ENCODE peak calls at places on chromosomes 11 and 22, in seven cellular contexts. L is GM12865; U is neural progenitor cell; V is endothelial cell of umbilical vein; B is heart right ventricle; Z is CD8-positive, alpha-beta T cell; G is tibial nerve. N is an unnamed sample.

GRCh38 chr11:121560251-121560650 is 107.5 kb upstream of the SORL1-AS1 start:
- DNase-seq in V (no peak), U (no peak), G (no peak), L (no peak), B (no peak), Z (no peak), N (no peak)

GRCh38 chr11:65185869-65186341 is 4.2 kb downstream of the CAPN1 start:
- DNase-seq in U (no peak), G (no peak), V (no peak), B (no peak), Z (no peak), L (no peak), N (no peak)

GRCh38 chr11:18501629-18502028 is 25.1 kb downstream of the TSG101 start:
- DNase-seq in Z (no peak), B (no peak), U (no peak), V (no peak), G (no peak), L (no peak), N (peak)

GRCh38 chr11:72896431-72896830 is 82.2 kb downstream of the ATG16L2 start:
- DNase-seq in Z (no peak), V (no peak), L (no peak), U (no peak), G (no peak), B (no peak), N (no peak)

GRCh38 chr22:40213478-40213877 is 35.8 kb downstream of the TNRC6B start:
- DNase-seq in V (peak), G (no peak), U (no peak), L (no peak), Z (no peak), B (no peak), N (no peak)

GRCh38 chr11:12863605-12864121 is 145.5 kb upstream of the RASSF10 start:
- DNase-seq in U (peak), G (no peak), Z (no peak), B (no peak), L (no peak), V (no peak), N (no peak)

GRCh38 chr11:84890706-84891105 is 736.4 kb downstream of the DLG2 start:
- DNase-seq in G (no peak), U (peak), L (no peak), Z (no peak), B (no peak), V (no peak), N (no peak)

GRCh38 chr22:24683671-24684070 is 80.7 kb downstream of the GGT1 start:
- DNase-seq in Z (no peak), B (no peak), L (no peak), U (no peak), G (no peak), V (no peak), N (no peak)

GRCh38 chr11:117859713-117860112 is 16.7 kb downstream of the FXYD6 start:
- DNase-seq in B (no peak), G (no peak), L (no peak), V (no peak), Z (no peak), U (no peak), N (no peak)

GRCh38 chr22:47351836-47352579 is 589.6 kb downstream of the TBC1D22A start:
- DNase-seq in G (peak), U (no peak), B (no peak), L (no peak), V (no peak), Z (no peak), N (no peak)

GRCh38 chr11:101860694-101861371 is 54.0 kb upstream of the CEP126 start:
- DNase-seq in L (peak), U (peak), V (peak), G (no peak), B (no peak), Z (no peak), N (peak)

GRCh38 chr11:121929581-121929980 is 186.4 kb downstream of the BLID start:
- DNase-seq in G (no peak), V (peak), Z (no peak), B (peak), U (peak), L (no peak), N (peak)

GRCh38 chr11:128886401-128887119 is 4.6 kb upstream of the KCNJ5 start:
- DNase-seq in U (peak), G (no peak), B (no peak), Z (no peak), V (no peak), L (no peak), N (no peak)

GRCh38 chr11:13923716-13924650 is 38.5 kb upstream of the SPON1 start:
- DNase-seq in B (no peak), Z (no peak), L (peak), U (no peak), G (no peak), V (peak), N (no peak)

GRCh38 chr11:4044971-4045646 is 49.5 kb upstream of the RRM1 start:
- DNase-seq in Z (no peak), V (peak), U (no peak), G (no peak), L (no peak), B (no peak), N (no peak)

GRCh38 chr22:46652930-46653331 is 32.7 kb downstream of the GRAMD4 start:
- DNase-seq in Z (no peak), B (no peak), G (no peak), L (no peak), U (no peak), V (no peak), N (no peak)

GRCh38 chr11:73344191-73344607 is 32.0 kb upstream of the RELT start:
- DNase-seq in B (peak), L (no peak), Z (no peak), V (no peak), G (no peak), U (no peak), N (no peak)

GRCh38 chr11:35487532-35488078 is 37.8 kb downstream of the PAMR1 start:
- DNase-seq in V (peak), L (no peak), G (peak), B (no peak), U (peak), Z (no peak), N (peak)

GRCh38 chr22:48721394-48721666 is 1106.3 kb downstream of the BRD1 start:
- DNase-seq in V (no peak), U (no peak), Z (no peak), L (no peak), B (no peak), G (no peak), N (no peak)

GRCh38 chr11:90391756-90392155 is 168.9 kb upstream of the CHORDC1 start:
- DNase-seq in U (no peak), B (no peak), V (no peak), L (no peak), Z (no peak), G (no peak), N (no peak)

GRCh38 chr22:30094804-30095203 is 14.5 kb downstream of the HORMAD2 start:
- DNase-seq in G (no peak), L (no peak), B (no peak), Z (no peak), U (no peak), V (no peak), N (no peak)

GRCh38 chr22:32354360-32355351 is 3.0 kb upstream of the RFPL3 start:
- DNase-seq in V (peak), Z (no peak), U (no peak), L (no peak), G (no peak), B (no peak), N (peak)

GRCh38 chr11:75334402-75334891 is 17.0 kb downstream of the ARRB1 start:
- DNase-seq in V (no peak), G (no peak), Z (no peak), U (no peak), L (no peak), B (no peak), N (no peak)

GRCh38 chr11:2538951-2539735 is 94.3 kb downstream of the KCNQ1 start:
- DNase-seq in V (no peak), L (no peak), B (no peak), G (no peak), Z (no peak), U (no peak), N (no peak)

GRCh38 chr11:12077535-12078280 is 32.7 kb upstream of the MICAL2 start:
- DNase-seq in L (no peak), Z (no peak), U (no peak), B (no peak), V (no peak), G (no peak), N (peak)

GRCh38 chr22:37189011-37189466 is 992 bp upstream of the C1QTNF6 start:
- DNase-seq in G (no peak), V (peak), L (no peak), U (no peak), Z (no peak), B (no peak), N (no peak)

GRCh38 chr11:76577199-76577920 is 93.2 kb downstream of the LRRC32 start:
- DNase-seq in B (peak), V (peak), L (no peak), G (no peak), Z (no peak), U (no peak), N (peak)

GRCh38 chr11:15055620-15056356 is 17.6 kb upstream of the CALCB start:
- DNase-seq in V (no peak), Z (no peak), G (no peak), U (no peak), B (no peak), L (no peak), N (no peak)

GRCh38 chr11:72856551-72857342 is 42.5 kb downstream of the ATG16L2 start:
- DNase-seq in G (no peak), V (peak), Z (no peak), B (no peak), L (no peak), U (no peak), N (no peak)

GRCh38 chr11:16000065-16000464 is 356.3 kb downstream of the SOX6 start:
- DNase-seq in U (no peak), Z (no peak), V (peak), L (no peak), B (no peak), G (no peak), N (peak)

GRCh38 chr22:29165336-29166060 is 40.2 kb upstream of the EMID1 start:
- DNase-seq in B (no peak), U (no peak), Z (no peak), V (no peak), L (peak), G (no peak), N (no peak)

GRCh38 chr11:60810583-60810982 is 25.4 kb downstream of the MS4A10 start:
- DNase-seq in G (no peak), L (peak), Z (no peak), V (peak), U (no peak), B (no peak), N (no peak)

GRCh38 chr11:112455791-112456190 is 195.1 kb upstream of the PLET1 start:
- DNase-seq in B (no peak), Z (no peak), U (no peak), G (no peak), V (peak), L (no peak), N (no peak)

GRCh38 chr11:111777094-111778046 is 11.2 kb upstream of the PPP2R1B start:
- DNase-seq in V (peak), U (peak), G (no peak), B (no peak), Z (no peak), L (peak), N (peak)

GRCh38 chr11:121523581-121524232 is 70.9 kb upstream of the SORL1-AS1 start:
- DNase-seq in G (no peak), U (peak), L (no peak), Z (no peak), V (no peak), B (no peak), N (no peak)

DNA sequence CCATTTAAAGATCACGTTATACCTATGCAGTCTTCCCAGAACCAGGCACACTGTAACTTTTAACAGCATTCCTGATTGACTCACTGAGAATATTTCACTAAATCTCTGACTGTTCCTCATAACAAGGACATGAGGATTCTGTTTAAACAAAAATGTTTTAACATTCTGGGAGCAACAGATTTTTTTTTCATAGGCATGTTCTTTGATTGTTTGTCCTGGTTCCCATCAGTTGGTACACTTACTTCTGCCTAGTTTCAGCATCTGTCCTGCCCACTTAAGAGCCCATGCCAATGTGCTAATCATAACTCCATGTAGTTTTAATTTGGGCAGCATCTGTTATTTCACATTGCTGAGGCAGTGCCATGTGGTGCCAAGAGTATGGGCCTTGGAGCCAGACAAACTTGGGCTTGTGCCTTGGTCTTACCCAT is 138.5 kb upstream of the CTSC start:
- DNase-seq in L (no peak), Z (no peak), V (no peak), U (no peak), B (no peak), G (no peak), N (peak)
- H3K4me3 ChIP-seq in L (no peak), Z (no peak), V (no peak), U (no peak), B (no peak), G (no peak), N (no peak)

GRCh38 chr11:22752908-22753310 is 76.7 kb downstream of the SVIP start:
- DNase-seq in B (no peak), L (no peak), Z (no peak), G (no peak), U (no peak), V (no peak), N (no peak)

GRCh38 chr11:22753401-22753800 is 76.2 kb downstream of the SVIP start:
- DNase-seq in U (peak), V (no peak), G (no peak), Z (no peak), L (no peak), B (no peak), N (no peak)
- TF ChIP-seq CTCF in U (no peak), V (no peak), G (no peak), Z (no peak), L (no peak), B (no peak), N (no peak)

DNA sequence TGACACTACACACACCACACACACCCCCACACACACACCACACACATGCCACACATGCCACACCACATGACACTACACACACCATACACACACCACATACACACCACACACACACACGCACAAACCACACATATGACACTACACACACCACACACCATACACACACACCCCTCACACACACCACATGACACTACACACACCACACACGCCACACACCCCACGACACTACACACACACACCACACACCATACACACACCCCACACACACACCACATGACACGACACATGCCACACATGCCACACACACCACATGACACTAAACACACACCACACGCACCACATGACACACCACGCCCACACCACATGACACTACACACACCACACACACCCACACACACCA is 101.8 kb upstream of the ASPHD2 start:
- DNase-seq in G (no peak), Z (no peak), V (no peak), B (no peak), L (no peak), U (no peak), N (no peak)
- H3K4me3 ChIP-seq in G (no peak), Z (no peak), V (no peak), B (no peak), L (no peak), U (no peak), N (no peak)

GRCh38 chr11:57133616-57134015 is 48.1 kb upstream of the LRRC55 start:
- DNase-seq in G (no peak), Z (no peak), B (no peak), L (no peak), V (no peak), U (no peak), N (no peak)

GRCh38 chr11:57135020-57135751 is 46.6 kb upstream of the LRRC55 start:
- DNase-seq in G (no peak), V (no peak), L (no peak), U (no peak), Z (no peak), B (no peak), N (no peak)

GRCh38 chr11:57134284-57134683 is 47.5 kb upstream of the LRRC55 start:
- DNase-seq in Z (no peak), G (no peak), V (no peak), L (no peak), U (no peak), B (no peak), N (no peak)

GRCh38 chr11:57126766-57127400 is 54.9 kb upstream of the LRRC55 start:
- DNase-seq in U (no peak), Z (no peak), G (no peak), L (no peak), V (no peak), B (no peak), N (no peak)

DNA sequence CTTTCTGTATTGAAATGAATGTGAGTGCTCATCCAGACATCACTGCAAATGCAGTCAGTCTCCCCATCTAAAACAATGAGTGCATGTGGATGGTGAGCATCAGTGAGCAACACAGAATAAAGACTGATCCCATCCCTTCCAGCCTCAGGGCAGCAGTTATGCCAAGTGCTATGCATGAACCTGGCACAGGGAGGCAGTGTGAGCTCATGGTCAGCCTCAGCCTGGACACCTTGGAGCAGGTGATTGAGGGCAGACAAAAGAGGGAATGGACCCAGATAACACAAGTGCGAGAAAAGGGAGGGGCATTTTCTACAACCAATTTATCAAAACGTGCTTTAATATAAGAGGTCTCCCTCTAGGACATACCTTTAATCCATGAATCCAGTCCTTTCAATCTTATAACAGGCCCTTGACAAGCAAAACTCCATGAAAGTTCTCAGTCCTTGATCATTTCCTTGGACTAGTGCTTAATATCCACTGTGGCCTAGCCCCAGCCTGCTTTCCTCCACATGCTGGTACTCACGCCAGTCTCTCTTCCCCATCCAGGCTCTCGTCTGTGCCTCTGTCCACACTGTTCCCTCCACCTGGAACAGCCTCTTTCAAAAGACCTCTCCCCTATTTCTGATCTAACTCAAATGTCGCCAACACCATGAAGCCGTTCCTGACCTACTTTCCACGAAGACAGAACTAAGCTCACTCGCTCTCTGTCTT is 50.5 kb upstream of the LRRC55 start:
- DNase-seq in Z (no peak), G (no peak), U (peak), V (peak), B (peak), L (peak), N (peak)
- TF ChIP-seq CTCF in Z (no peak), G (peak), U (peak), V (peak), B (peak), L (peak), N (peak)

DNA sequence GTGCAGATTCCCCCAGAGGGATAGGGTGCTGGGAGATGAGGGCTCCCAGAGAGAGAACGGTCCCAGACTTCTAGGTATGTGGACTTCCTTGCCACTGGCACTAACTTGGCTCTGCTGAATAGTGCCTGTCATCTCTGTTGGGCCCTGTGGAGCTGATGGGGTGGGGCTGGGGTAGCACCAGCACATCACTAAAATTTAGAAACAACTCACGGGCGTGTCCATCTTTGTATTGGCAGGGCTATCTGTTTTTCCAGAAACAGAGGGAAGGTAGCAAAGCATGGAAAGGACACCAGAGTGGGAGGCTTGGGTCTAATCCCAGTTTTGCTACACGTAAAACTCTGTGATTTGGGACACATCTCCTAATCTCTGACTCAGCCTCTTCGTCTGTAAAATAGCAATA is 25.8 kb downstream of the SWAP70 start:
- DNase-seq in L (no peak), V (no peak), G (no peak), B (no peak), U (peak), Z (no peak), N (no peak)
- H3K4me3 ChIP-seq in L (peak), V (no peak), G (no peak), B (peak), U (no peak), Z (no peak), N (no peak)

N was measured in foreskin fibroblast.